ENCODE peak calls at places on chromosome 21, in seven cellular contexts. One of them, this sample, is unnamed.

GRCh38 chr21:29287383-29287782 is 11.3 kb upstream of the BACH1 start:
- DNase-seq in H9: no peak
- DNase-seq in endodermal cell: no peak
- DNase-seq in heart left ventricle: no peak
- DNase-seq in prostate gland: no peak
- DNase-seq in neural progenitor cell: no peak
- DNase-seq in right lobe of liver: no peak
- DNase-seq in this sample: no peak

GRCh38 chr21:28144089-28144488 is 848.6 kb downstream of the LTN1 start:
- DNase-seq in H9: no peak
- DNase-seq in right lobe of liver: no peak
- DNase-seq in prostate gland: no peak
- DNase-seq in endodermal cell: no peak
- DNase-seq in heart left ventricle: no peak
- DNase-seq in neural progenitor cell: no peak
- DNase-seq in this sample: no peak

GRCh38 chr21:41186763-41187536 is 19.0 kb downstream of the BACE2 start:
- DNase-seq in H9: peak; percentile 51
- DNase-seq in heart left ventricle: no peak
- DNase-seq in neural progenitor cell: no peak
- DNase-seq in endodermal cell: peak; percentile 66
- DNase-seq in prostate gland: no peak
- DNase-seq in right lobe of liver: no peak
- DNase-seq in this sample: peak; percentile 61

GRCh38 chr21:43956667-43957030 is 55.5 kb upstream of the TRAPPC10 start:
- DNase-seq in H9: no peak
- DNase-seq in endodermal cell: no peak
- DNase-seq in neural progenitor cell: no peak
- DNase-seq in right lobe of liver: no peak
- DNase-seq in prostate gland: no peak
- DNase-seq in heart left ventricle: no peak
- DNase-seq in this sample: no peak

GRCh38 chr21:14452031-14452778 is 69.3 kb upstream of the HSPA13 start:
- DNase-seq in endodermal cell: no peak
- DNase-seq in heart left ventricle: no peak
- DNase-seq in H9: no peak
- DNase-seq in neural progenitor cell: no peak
- DNase-seq in right lobe of liver: no peak
- DNase-seq in prostate gland: no peak
- DNase-seq in this sample: no peak

GRCh38 chr21:37074546-37074945 is 1.5 kb downstream of the TTC3 start:
- DNase-seq in neural progenitor cell: no peak
- DNase-seq in heart left ventricle: no peak
- DNase-seq in right lobe of liver: no peak
- DNase-seq in endodermal cell: no peak
- DNase-seq in prostate gland: no peak
- DNase-seq in H9: no peak
- DNase-seq in this sample: no peak

GRCh38 chr21:39630827-39631226 is 18.1 kb downstream of the B3GALT5 start:
- DNase-seq in right lobe of liver: no peak
- DNase-seq in endodermal cell: no peak
- DNase-seq in H9: no peak
- DNase-seq in prostate gland: no peak
- DNase-seq in neural progenitor cell: no peak
- DNase-seq in heart left ventricle: no peak
- DNase-seq in this sample: no peak

GRCh38 chr21:29299906-29300546 is 1.3 kb downstream of the BACH1 start:
- DNase-seq in prostate gland: peak; percentile 29
- DNase-seq in right lobe of liver: peak; percentile 62
- DNase-seq in neural progenitor cell: peak; percentile 64
- DNase-seq in endodermal cell: peak; percentile 77
- DNase-seq in H9: peak; percentile 36
- DNase-seq in heart left ventricle: peak; percentile 55
- DNase-seq in this sample: peak; percentile 74

GRCh38 chr21:46489162-46489663 is 30.5 kb downstream of the DIP2A start:
- DNase-seq in endodermal cell: no peak
- DNase-seq in heart left ventricle: no peak
- DNase-seq in H9: no peak
- DNase-seq in right lobe of liver: no peak
- DNase-seq in neural progenitor cell: no peak
- DNase-seq in prostate gland: no peak
- DNase-seq in this sample: no peak

GRCh38 chr21:28256420-28256831 is 736.3 kb downstream of the LTN1 start:
- DNase-seq in prostate gland: no peak
- DNase-seq in H9: no peak
- DNase-seq in right lobe of liver: no peak
- DNase-seq in neural progenitor cell: no peak
- DNase-seq in endodermal cell: no peak
- DNase-seq in heart left ventricle: no peak
- DNase-seq in this sample: no peak

GRCh38 chr21:32184059-32184458 is 94.8 kb downstream of the MIS18A start:
- DNase-seq in right lobe of liver: no peak
- DNase-seq in H9: no peak
- DNase-seq in heart left ventricle: no peak
- DNase-seq in neural progenitor cell: no peak
- DNase-seq in endodermal cell: peak; percentile 50
- DNase-seq in prostate gland: no peak
- DNase-seq in this sample: no peak

GRCh38 chr21:43893536-43894205 is 28.6 kb downstream of the AGPAT3 start:
- DNase-seq in endodermal cell: no peak
- DNase-seq in right lobe of liver: no peak
- DNase-seq in H9: no peak
- DNase-seq in heart left ventricle: no peak
- DNase-seq in neural progenitor cell: no peak
- DNase-seq in prostate gland: no peak
- DNase-seq in this sample: no peak

GRCh38 chr21:15520811-15521643 is 208.8 kb upstream of the USP25 start:
- DNase-seq in right lobe of liver: no peak
- DNase-seq in neural progenitor cell: peak; percentile 37
- DNase-seq in endodermal cell: no peak
- DNase-seq in H9: no peak
- DNase-seq in heart left ventricle: no peak
- DNase-seq in prostate gland: no peak
- DNase-seq in this sample: peak; percentile 61

GRCh38 chr21:21200103-21200938 is 202.1 kb downstream of the NCAM2 start:
- DNase-seq in prostate gland: no peak
- DNase-seq in H9: no peak
- DNase-seq in endodermal cell: no peak
- DNase-seq in neural progenitor cell: no peak
- DNase-seq in right lobe of liver: no peak
- DNase-seq in heart left ventricle: peak; percentile 44
- DNase-seq in this sample: no peak

GRCh38 chr21:44093761-44094160 is 13.4 kb upstream of the PWP2 start:
- DNase-seq in H9: no peak
- DNase-seq in heart left ventricle: no peak
- DNase-seq in right lobe of liver: no peak
- DNase-seq in neural progenitor cell: peak; percentile 1
- DNase-seq in endodermal cell: no peak
- DNase-seq in prostate gland: no peak
- DNase-seq in this sample: no peak

GRCh38 chr21:28160378-28160777 is 832.3 kb downstream of the LTN1 start:
- DNase-seq in heart left ventricle: no peak
- DNase-seq in prostate gland: no peak
- DNase-seq in endodermal cell: no peak
- DNase-seq in H9: no peak
- DNase-seq in neural progenitor cell: no peak
- DNase-seq in right lobe of liver: no peak
- DNase-seq in this sample: no peak

GRCh38 chr21:39481886-39482285 is 30.1 kb downstream of the SH3BGR start:
- DNase-seq in endodermal cell: no peak
- DNase-seq in neural progenitor cell: no peak
- DNase-seq in H9: no peak
- DNase-seq in heart left ventricle: no peak
- DNase-seq in prostate gland: no peak
- DNase-seq in right lobe of liver: no peak
- DNase-seq in this sample: no peak

GRCh38 chr21:37008705-37009104 is 2.2 kb downstream of the RIPPLY3 start:
- DNase-seq in right lobe of liver: no peak
- DNase-seq in endodermal cell: peak; percentile 65
- DNase-seq in prostate gland: no peak
- DNase-seq in neural progenitor cell: peak; percentile 52
- DNase-seq in H9: no peak
- DNase-seq in heart left ventricle: no peak
- DNase-seq in this sample: peak; percentile 35

GRCh38 chr21:31343680-31344480 is at the start of gene TIAM1:
- DNase-seq in H9: peak; percentile 74
- DNase-seq in prostate gland: peak; percentile 33
- DNase-seq in neural progenitor cell: peak; percentile 68
- DNase-seq in heart left ventricle: peak; percentile 57
- DNase-seq in right lobe of liver: no peak
- DNase-seq in endodermal cell: peak; percentile 89
- DNase-seq in this sample: peak; percentile 71

GRCh38 chr21:31509108-31510017 is 150.1 kb upstream of the SOD1 start:
- DNase-seq in endodermal cell: peak; percentile 93
- DNase-seq in prostate gland: no peak
- DNase-seq in neural progenitor cell: peak; percentile 38
- DNase-seq in H9: peak; percentile 78
- DNase-seq in right lobe of liver: no peak
- DNase-seq in heart left ventricle: no peak
- DNase-seq in this sample: peak; percentile 84

GRCh38 chr21:34841154-34841553 is 172.4 kb downstream of the CLIC6 start:
- DNase-seq in H9: no peak
- DNase-seq in right lobe of liver: no peak
- DNase-seq in prostate gland: no peak
- DNase-seq in heart left ventricle: no peak
- DNase-seq in endodermal cell: no peak
- DNase-seq in neural progenitor cell: no peak
- DNase-seq in this sample: no peak

GRCh38 chr21:34839070-34839820 is 170.5 kb downstream of the CLIC6 start:
- DNase-seq in neural progenitor cell: no peak
- DNase-seq in H9: no peak
- DNase-seq in prostate gland: no peak
- DNase-seq in right lobe of liver: no peak
- DNase-seq in endodermal cell: peak; percentile 24
- DNase-seq in heart left ventricle: no peak
- DNase-seq in this sample: no peak

GRCh38 chr21:34843562-34843961 is 174.8 kb downstream of the CLIC6 start:
- DNase-seq in prostate gland: no peak
- DNase-seq in neural progenitor cell: no peak
- DNase-seq in H9: no peak
- DNase-seq in right lobe of liver: no peak
- DNase-seq in endodermal cell: peak; percentile 31
- DNase-seq in heart left ventricle: no peak
- DNase-seq in this sample: no peak

GRCh38 chr21:34844033-34844923 is 175.5 kb downstream of the CLIC6 start:
- DNase-seq in prostate gland: no peak
- DNase-seq in heart left ventricle: no peak
- DNase-seq in endodermal cell: peak; percentile 46
- DNase-seq in right lobe of liver: no peak
- DNase-seq in neural progenitor cell: no peak
- DNase-seq in H9: no peak
- DNase-seq in this sample: no peak

DNA sequence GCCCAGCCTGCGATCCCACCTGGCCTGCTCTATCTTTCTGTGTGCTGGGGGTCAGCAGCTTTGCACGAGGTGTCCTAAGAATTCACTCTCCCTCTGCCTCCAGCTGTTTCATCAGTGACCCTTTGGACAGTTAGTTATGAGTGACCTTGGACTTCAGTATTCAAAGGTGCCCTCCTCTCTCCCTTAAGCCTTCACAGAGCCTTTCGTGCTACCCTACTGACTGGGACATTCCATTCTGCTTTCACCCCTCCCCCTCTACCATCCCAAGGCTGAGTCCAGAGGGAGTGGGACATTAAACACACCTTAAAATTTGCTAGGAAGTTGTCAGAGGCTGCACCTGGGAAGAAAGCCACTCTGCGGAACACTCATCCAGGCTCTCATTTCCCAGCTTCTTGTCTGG is 171.9 kb downstream of the CLIC6 start:
- DNase-seq in prostate gland: no peak
- DNase-seq in neural progenitor cell: no peak
- DNase-seq in H9: no peak
- DNase-seq in heart left ventricle: no peak
- DNase-seq in endodermal cell: peak; percentile 36
- DNase-seq in right lobe of liver: no peak
- DNase-seq in this sample: no peak
- H3K4me1 ChIP-seq in prostate gland: peaks cover 6% of the 10 kb centered on the region
- H3K4me1 ChIP-seq in neural progenitor cell: no peaks in the 10 kb centered on the region
- H3K4me1 ChIP-seq in H9: peaks cover 5% of the 10 kb centered on the region
- H3K4me1 ChIP-seq in heart left ventricle: peaks cover 37% of the 10 kb centered on the region
- H3K4me1 ChIP-seq in endodermal cell: no peaks in the 10 kb centered on the region
- H3K4me1 ChIP-seq in right lobe of liver: peaks cover 13% of the 10 kb centered on the region
- H3K4me1 ChIP-seq in this sample: peaks cover 21% of the 10 kb centered on the region

GRCh38 chr21:33771976-33772375 is 129.7 kb downstream of the ITSN1 start:
- DNase-seq in endodermal cell: no peak
- DNase-seq in prostate gland: no peak
- DNase-seq in H9: no peak
- DNase-seq in right lobe of liver: peak; percentile 15
- DNase-seq in heart left ventricle: no peak
- DNase-seq in neural progenitor cell: no peak
- DNase-seq in this sample: no peak
- TF ChIP-seq CTCF in endodermal cell: no peak
- TF ChIP-seq CTCF in prostate gland: no peak
- TF ChIP-seq CTCF in H9: no peak
- TF ChIP-seq CTCF in right lobe of liver: no peak
- TF ChIP-seq CTCF in heart left ventricle: no peak
- TF ChIP-seq CTCF in neural progenitor cell: no peak
- TF ChIP-seq CTCF in this sample: no peak

DNA sequence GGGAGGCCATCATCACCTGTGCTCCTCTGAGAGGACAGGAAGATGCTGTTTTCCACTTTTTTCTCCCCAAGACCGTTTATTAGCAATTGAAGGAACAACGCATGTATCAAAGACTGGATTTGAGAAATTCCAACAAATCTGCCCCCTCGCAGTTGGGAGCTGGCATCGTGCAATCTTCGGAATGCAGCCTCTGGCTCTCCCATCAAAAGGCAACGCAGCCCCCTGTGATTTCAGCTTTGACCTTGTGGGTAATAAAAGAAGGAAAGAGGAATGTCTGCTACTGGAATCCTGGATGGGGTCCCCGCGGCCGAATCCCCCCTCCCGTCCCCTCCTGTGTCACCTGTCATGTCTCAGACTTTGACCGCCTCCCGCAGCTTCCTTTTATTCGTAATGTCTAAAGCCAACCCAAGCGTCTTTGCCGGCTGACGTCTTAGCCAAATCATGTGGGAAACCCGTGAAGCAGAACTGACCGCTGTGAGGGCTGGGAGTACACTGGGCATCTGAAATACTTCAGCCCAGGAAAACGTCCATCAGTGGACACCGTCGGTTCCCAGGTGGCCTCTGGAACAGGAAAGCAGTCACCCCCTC is 101.5 kb downstream of the WDR4 start:
- DNase-seq in neural progenitor cell: peak; percentile 39
- DNase-seq in heart left ventricle: no peak
- DNase-seq in H9: no peak
- DNase-seq in right lobe of liver: no peak
- DNase-seq in prostate gland: no peak
- DNase-seq in endodermal cell: no peak
- DNase-seq in this sample: no peak
- H3K4me1 ChIP-seq in neural progenitor cell: peaks cover 31% of the 10 kb centered on the region
- H3K4me1 ChIP-seq in heart left ventricle: peaks cover 17% of the 10 kb centered on the region
- H3K4me1 ChIP-seq in H9: peaks cover 8% of the 10 kb centered on the region
- H3K4me1 ChIP-seq in right lobe of liver: no peaks in the 10 kb centered on the region
- H3K4me1 ChIP-seq in prostate gland: no peaks in the 10 kb centered on the region
- H3K4me1 ChIP-seq in endodermal cell: peaks cover 18% of the 10 kb centered on the region
- H3K4me1 ChIP-seq in this sample: peaks cover 27% of the 10 kb centered on the region

DNA sequence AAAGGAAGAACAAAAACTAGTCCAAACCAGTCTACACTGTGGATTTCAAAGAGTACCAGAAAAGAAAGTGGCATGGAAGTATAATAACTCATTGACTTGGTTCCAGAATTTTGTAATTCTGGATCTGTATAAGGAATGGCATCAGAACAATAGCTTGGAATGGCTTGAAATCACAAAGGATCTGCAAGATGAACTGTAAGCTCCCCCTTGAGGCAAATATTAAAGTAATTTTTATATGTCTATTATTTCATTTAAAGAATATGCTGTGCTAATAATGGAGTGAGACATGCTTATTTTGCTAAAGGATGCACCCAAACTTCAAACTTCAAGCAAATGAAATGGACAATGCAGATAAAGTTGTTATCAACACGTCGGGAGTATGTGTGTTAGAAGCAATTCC is 21.3 kb downstream of the CHODL start:
- DNase-seq in H9: no peak
- DNase-seq in heart left ventricle: no peak
- DNase-seq in right lobe of liver: no peak
- DNase-seq in endodermal cell: no peak
- DNase-seq in prostate gland: no peak
- DNase-seq in neural progenitor cell: no peak
- DNase-seq in this sample: no peak
- TF ChIP-seq CTCF in H9: no peak
- TF ChIP-seq CTCF in heart left ventricle: no peak
- TF ChIP-seq CTCF in right lobe of liver: no peak
- TF ChIP-seq CTCF in endodermal cell: no peak
- TF ChIP-seq CTCF in prostate gland: no peak
- TF ChIP-seq CTCF in neural progenitor cell: no peak
- TF ChIP-seq CTCF in this sample: no peak